ENCODE peak calls at places on chromosomes 5 and 9, in seven cellular contexts. E, Q, T, C, D, X and H are unnamed samples.

GRCh38 chr5:126865299-126865698 is 88.4 kb downstream of the LMNB1 start:
- DNase-seq in E (no peak), T (no peak), Q (peak), D (peak), X (no peak), C (no peak), H (no peak)

GRCh38 chr9:121353246-121353975 is 16.6 kb downstream of the STOM start:
- DNase-seq in E (no peak), Q (no peak), X (no peak), T (no peak), D (no peak), C (no peak), H (no peak)

GRCh38 chr9:92965759-92966517 is 18.6 kb downstream of the FGD3 start:
- DNase-seq in C (no peak), Q (no peak), D (no peak), X (peak), T (no peak), E (no peak), H (no peak)

GRCh38 chr9:33080534-33080933 is 4.1 kb upstream of the SMU1 start:
- DNase-seq in T (no peak), E (no peak), X (no peak), Q (no peak), D (no peak), C (no peak), H (no peak)

GRCh38 chr9:108057421-108058136 is 568.0 kb upstream of the KLF4 start:
- DNase-seq in C (no peak), Q (peak), T (no peak), E (peak), X (no peak), D (peak), H (no peak)

GRCh38 chr9:91913986-91914385 is 36.0 kb downstream of the ROR2 start:
- DNase-seq in T (no peak), Q (no peak), X (no peak), E (no peak), C (no peak), D (no peak), H (no peak)

GRCh38 chr9:129823163-129823933 is 588 bp downstream of the TOR1A start:
- DNase-seq in D (peak), Q (peak), C (no peak), X (peak), E (no peak), T (peak), H (peak)

GRCh38 chr9:98495530-98495929 is 213.2 kb downstream of the GABBR2 start:
- DNase-seq in D (no peak), X (no peak), Q (no peak), E (no peak), T (no peak), C (no peak), H (no peak)

GRCh38 chr5:58156977-58157701 is 302.7 kb downstream of the PLK2 start:
- DNase-seq in X (no peak), C (no peak), Q (peak), T (no peak), E (no peak), D (peak), H (peak)

GRCh38 chr9:126379661-126380365 is 53.2 kb downstream of the MVB12B start:
- DNase-seq in T (no peak), X (no peak), Q (peak), C (no peak), E (no peak), D (peak), H (no peak)

GRCh38 chr9:2032234-2032633 is 17.1 kb downstream of the SMARCA2 start:
- DNase-seq in C (no peak), X (no peak), Q (no peak), T (no peak), E (no peak), D (no peak), H (no peak)

GRCh38 chr9:33159058-33159759 is 7.9 kb downstream of the B4GALT1 start:
- DNase-seq in Q (peak), X (peak), E (peak), T (no peak), D (peak), C (no peak), H (no peak)

GRCh38 chr9:80775515-80775914 is 913.8 kb downstream of the TLE1 start:
- DNase-seq in E (no peak), Q (no peak), X (no peak), T (no peak), D (peak), C (no peak), H (no peak)

GRCh38 chr9:115591584-115591984 is 473.6 kb upstream of the TNC start:
- DNase-seq in T (peak), Q (peak), E (peak), C (peak), X (no peak), D (peak), H (peak)

GRCh38 chr5:162128117-162128516 is 60.5 kb downstream of the GABRG2 start:
- DNase-seq in X (no peak), E (no peak), T (no peak), Q (no peak), D (no peak), C (no peak), H (no peak)

GRCh38 chr9:27181381-27181780 is 72.4 kb downstream of the TEK start:
- DNase-seq in C (no peak), E (no peak), Q (peak), D (peak), T (no peak), X (no peak), H (no peak)

GRCh38 chr9:84748112-84748511 is 78.6 kb downstream of the NTRK2 start:
- DNase-seq in E (no peak), T (no peak), C (no peak), D (no peak), X (no peak), Q (no peak), H (no peak)

GRCh38 chr9:114429488-114429887 is 41.7 kb upstream of the AKNA start:
- DNase-seq in D (no peak), E (peak), T (no peak), Q (no peak), X (no peak), C (no peak), H (no peak)

GRCh38 chr5:62689599-62690368 is 111.2 kb downstream of the LRRC70 start:
- DNase-seq in T (no peak), D (no peak), X (no peak), C (no peak), Q (peak), E (no peak), H (no peak)

GRCh38 chr9:89421595-89421994 is 76.3 kb downstream of the SEMA4D start:
- DNase-seq in D (peak), Q (no peak), T (no peak), C (no peak), E (no peak), X (no peak), H (no peak)

GRCh38 chr9:74122661-74123060 is 374.5 kb upstream of the RORB start:
- DNase-seq in E (no peak), D (no peak), X (no peak), T (no peak), Q (no peak), C (no peak), H (no peak)

GRCh38 chr9:134180786-134181647 is 16.7 kb upstream of the RNU6ATAC start:
- DNase-seq in E (peak), C (no peak), D (no peak), X (peak), T (no peak), Q (no peak), H (peak)

GRCh38 chr5:103541114-103541513 is 21.5 kb downstream of the NUDT12 start:
- DNase-seq in T (no peak), D (no peak), X (no peak), C (no peak), Q (no peak), E (no peak), H (no peak)

GRCh38 chr5:135210286-135211055 is 176.4 kb upstream of the PITX1 start:
- DNase-seq in T (no peak), Q (no peak), C (no peak), E (peak), D (no peak), X (no peak), H (peak)

GRCh38 chr5:167602077-167602476 is 689.4 kb upstream of the WWC1 start:
- DNase-seq in X (no peak), Q (no peak), T (no peak), D (no peak), E (no peak), C (no peak), H (no peak)

GRCh38 chr5:153511632-153512031 is 21.2 kb downstream of the GRIA1 start:
- DNase-seq in Q (no peak), D (no peak), T (no peak), E (no peak), C (no peak), X (no peak), H (no peak)

GRCh38 chr9:77457916-77458592 is 190.1 kb downstream of the GNA14 start:
- DNase-seq in E (peak), T (peak), X (no peak), D (peak), C (peak), Q (peak), H (peak)

GRCh38 chr5:137141779-137142178 is 357.3 kb downstream of the SPOCK1 start:
- DNase-seq in Q (peak), E (no peak), D (no peak), T (peak), C (no peak), X (no peak), H (no peak)

GRCh38 chr5:89471556-89471955 is 588.6 kb upstream of the MEF2C start:
- DNase-seq in D (no peak), Q (peak), E (no peak), X (no peak), C (no peak), T (no peak), H (no peak)

GRCh38 chr5:135457424-135458071 is 5.4 kb upstream of the TIFAB start:
- DNase-seq in C (peak), D (peak), E (peak), Q (peak), X (peak), T (peak), H (peak)

GRCh38 chr5:153211052-153211451 is 279.4 kb upstream of the GRIA1 start:
- DNase-seq in Q (no peak), E (no peak), T (no peak), D (no peak), X (no peak), C (no peak), H (no peak)

GRCh38 chr5:31157719-31158118 is 35.8 kb upstream of the CDH6 start:
- DNase-seq in D (peak), Q (no peak), C (no peak), T (no peak), X (no peak), E (no peak), H (no peak)

GRCh38 chr9:108377881-108378280 is 477.9 kb downstream of the ACTL7B start:
- DNase-seq in Q (no peak), C (no peak), T (no peak), D (no peak), X (no peak), E (no peak), H (no peak)

GRCh38 chr5:121533814-121534213 is 317.9 kb upstream of the FTMT start:
- DNase-seq in E (no peak), D (no peak), X (no peak), Q (no peak), T (no peak), C (no peak), H (no peak)

GRCh38 chr5:13833440-13833839 is 111.0 kb downstream of the DNAH5 start:
- DNase-seq in E (no peak), D (no peak), Q (no peak), T (no peak), C (no peak), X (no peak), H (no peak)

GRCh38 chr5:13831236-13831810 is 113.2 kb downstream of the DNAH5 start:
- DNase-seq in X (no peak), T (no peak), E (no peak), D (peak), Q (peak), C (no peak), H (no peak)

DNA sequence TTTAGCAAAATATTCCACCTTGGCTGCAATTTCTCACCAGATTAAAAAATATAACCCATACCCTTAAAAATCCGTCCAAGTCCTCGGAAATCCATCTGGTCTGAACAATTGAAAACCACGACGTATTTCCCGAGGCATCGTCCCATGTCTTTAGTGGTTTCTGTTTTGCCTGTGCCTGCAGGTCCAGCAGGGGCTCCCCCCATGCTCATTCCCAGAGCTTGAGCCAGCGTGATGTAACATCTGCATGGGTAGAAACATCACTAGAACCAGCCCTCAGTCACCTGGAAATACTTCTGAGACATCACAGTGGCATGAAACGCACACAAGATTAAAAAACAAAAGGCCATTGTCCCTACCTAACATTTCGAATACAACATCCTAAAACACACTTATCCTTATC is 114.0 kb downstream of the DNAH5 start:
- DNase-seq in C (no peak), Q (no peak), D (no peak), X (no peak), T (no peak), E (no peak), H (no peak)
- TF ChIP-seq CTCF in C (no peak), Q (no peak), D (no peak), X (no peak), T (no peak), E (no peak), H (no peak)

GRCh38 chr5:170291324-170291847 is 6.2 kb downstream of the LCP2 start:
- DNase-seq in E (peak), C (no peak), X (no peak), Q (no peak), D (no peak), T (no peak), H (no peak)

GRCh38 chr5:170289749-170290148 is 7.8 kb downstream of the LCP2 start:
- DNase-seq in Q (no peak), D (no peak), X (no peak), T (no peak), C (no peak), E (peak), H (no peak)

GRCh38 chr5:170296036-170296934 is 1.3 kb downstream of the LCP2 start:
- DNase-seq in D (no peak), X (no peak), E (peak), Q (no peak), T (no peak), C (no peak), H (no peak)

GRCh38 chr5:170292509-170292908 is 5.1 kb downstream of the LCP2 start:
- DNase-seq in Q (no peak), D (no peak), X (no peak), T (no peak), E (no peak), C (no peak), H (no peak)

GRCh38 chr5:170293273-170293672 is 4.3 kb downstream of the LCP2 start:
- DNase-seq in X (peak), D (no peak), Q (no peak), E (peak), C (no peak), T (no peak), H (no peak)
- H3K4me3 ChIP-seq in X (peak), D (no peak), Q (no peak), E (no peak), C (no peak), T (no peak), H (no peak)

GRCh38 chr5:147949711-147950573 is 43.6 kb upstream of the C5orf46 start:
- DNase-seq in D (peak), C (peak), Q (peak), X (no peak), E (no peak), T (peak), H (no peak)
- TF ChIP-seq CTCF in D (peak), C (peak), Q (peak), X (peak), E (peak), T (peak), H (peak)

GRCh38 chr9:19148170-19148569 is 20.9 kb upstream of the PLIN2 start:
- DNase-seq in D (no peak), Q (no peak), T (no peak), X (no peak), E (no peak), C (no peak), H (no peak)
- H3K4me3 ChIP-seq in D (no peak), Q (no peak), T (no peak), X (no peak), E (no peak), C (no peak), H (no peak)

DNA sequence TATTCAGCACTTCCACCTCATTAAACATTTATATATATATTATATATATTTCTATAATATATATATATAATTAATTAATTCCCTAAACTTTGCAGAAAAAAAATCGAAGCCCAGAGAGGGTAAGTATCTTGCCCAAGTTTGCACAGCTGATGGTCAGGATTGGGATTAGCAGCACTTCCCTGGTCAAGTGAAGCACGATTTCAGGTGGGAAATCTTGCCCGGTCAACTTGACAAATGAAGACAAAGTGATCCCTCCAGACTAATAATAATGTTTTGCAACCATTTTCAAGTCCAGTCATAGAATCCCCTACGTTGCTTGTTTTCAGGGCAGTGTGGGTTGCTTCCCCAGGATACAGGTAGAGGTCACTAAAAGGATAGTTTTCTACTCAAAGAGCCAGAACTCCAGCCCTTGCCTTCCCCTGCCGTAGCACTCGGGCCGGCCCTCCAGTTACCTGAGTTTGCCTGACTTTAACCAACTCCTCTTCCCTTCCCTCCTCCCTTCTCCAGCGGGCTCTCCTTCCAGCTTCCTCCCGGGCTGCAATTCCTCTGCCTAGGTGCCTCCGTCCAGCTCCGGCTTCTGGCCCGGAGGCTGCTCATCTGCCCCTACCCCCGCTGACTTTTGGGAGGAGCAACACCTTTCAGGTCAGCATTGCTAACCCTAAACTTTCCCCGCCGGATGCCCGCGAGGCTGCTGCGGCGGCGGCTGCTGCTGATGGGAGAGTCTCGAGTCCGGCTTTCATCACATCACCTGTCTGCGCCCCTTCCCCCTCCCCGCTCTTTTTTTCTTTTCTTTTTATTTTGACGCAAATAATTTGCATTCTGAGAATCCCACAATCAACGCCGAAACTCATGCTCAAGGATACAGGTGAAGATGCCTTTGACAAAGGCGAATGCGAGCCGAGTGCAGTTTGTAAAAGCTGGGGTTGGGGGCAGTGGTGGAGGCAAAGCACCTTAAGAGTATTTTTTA is 928 bp downstream of the PRLR start:
- DNase-seq in T (no peak), X (peak), D (no peak), C (peak), Q (no peak), E (no peak), H (no peak)
- TF ChIP-seq CTCF in T (no peak), X (peak), D (no peak), C (peak), Q (no peak), E (no peak), H (no peak)

GRCh38 chr5:124746916-124747769 is 704 bp upstream of the ZNF608 start:
- DNase-seq in C (peak), Q (peak), T (peak), X (peak), D (peak), E (peak), H (peak)

GRCh38 chr5:124747770-124748686 is 1.6 kb upstream of the ZNF608 start:
- DNase-seq in C (no peak), D (peak), Q (no peak), E (no peak), X (no peak), T (peak), H (peak)

GRCh38 chr5:124745367-124746251 is 830 bp downstream of the ZNF608 start:
- DNase-seq in T (no peak), X (no peak), C (no peak), D (peak), E (no peak), Q (peak), H (peak)

GRCh38 chr5:124744170-124744911 is 2.1 kb downstream of the ZNF608 start:
- DNase-seq in E (peak), D (peak), Q (peak), X (peak), C (no peak), T (no peak), H (peak)

GRCh38 chr5:124746252-124746915 is at the start of gene ZNF608:
- DNase-seq in E (no peak), Q (peak), X (no peak), C (peak), T (peak), D (peak), H (peak)
- H3K4me3 ChIP-seq in E (peak), Q (peak), X (peak), C (peak), T (peak), D (peak), H (peak)

GRCh38 chr5:97075649-97076048 is 66.8 kb downstream of the LIX1 start:
- DNase-seq in Q (no peak), X (no peak), T (no peak), D (no peak), E (no peak), C (no peak), H (no peak)
- TF ChIP-seq CTCF in Q (no peak), X (no peak), T (no peak), D (no peak), E (no peak), C (no peak), H (no peak)

GRCh38 chr9:137083418-137084004 is 3.3 kb upstream of the MAN1B1 start:
- DNase-seq in X (peak), D (peak), E (peak), T (peak), Q (peak), C (peak), H (peak)
- H3K4me3 ChIP-seq in X (no peak), D (no peak), E (no peak), T (no peak), Q (no peak), C (no peak), H (no peak)

DNA sequence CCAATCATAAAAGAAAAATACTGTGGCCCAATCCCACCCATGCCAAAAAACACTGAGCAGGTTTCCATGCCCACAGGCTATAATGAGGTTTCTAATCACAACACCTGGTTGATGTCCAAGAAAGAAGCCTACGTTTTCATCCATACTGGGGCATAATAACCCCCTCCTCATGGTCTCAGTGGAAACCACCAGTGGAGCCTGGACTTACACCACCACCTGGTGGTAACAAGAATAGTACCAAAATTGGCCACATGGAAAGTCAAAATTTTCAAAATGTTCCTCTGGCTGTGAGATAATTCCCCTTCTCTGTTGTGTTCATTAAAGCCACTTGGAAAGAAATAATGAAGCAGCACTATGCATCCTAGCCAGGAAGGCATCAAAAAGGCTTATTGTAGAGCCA is 687.3 kb upstream of the ST8SIA4 start:
- DNase-seq in T (peak), C (no peak), D (no peak), X (no peak), E (no peak), Q (no peak), H (peak)
- TF ChIP-seq CTCF in T (peak), C (peak), D (no peak), X (peak), E (no peak), Q (no peak), H (peak)

GRCh38 chr5:168672888-168673287 is 93.7 kb upstream of the PANK3 start:
- DNase-seq in T (no peak), E (no peak), D (no peak), Q (no peak), X (no peak), C (no peak), H (no peak)
- H3K4me3 ChIP-seq in T (no peak), E (no peak), D (no peak), Q (no peak), X (no peak), C (no peak), H (no peak)